ENCODE peak calls at places on chromosomes 1 and 21, in six cellular contexts. K, H, S, N, R and Z are unnamed samples.

GRCh38 chr1:192053661-192054060 is 104.6 kb upstream of the RGS18 start:
- DNase-seq in K (no peak), H (no peak), S (no peak), N (no peak), R (no peak), Z (no peak)

GRCh38 chr1:8706291-8706690 is 111.1 kb downstream of the RERE start:
- DNase-seq in K (no peak), H (no peak), S (no peak), N (no peak), R (no peak), Z (no peak)

GRCh38 chr1:39199593-39199992 is 4.9 kb upstream of the MACF1 start:
- DNase-seq in K (no peak), H (no peak), S (no peak), N (no peak), R (no peak), Z (no peak)

GRCh38 chr1:155932487-155932886 is 1.7 kb downstream of the KHDC4 start:
- DNase-seq in K (no peak), H (no peak), S (no peak), N (peak; percentile 72), R (no peak), Z (no peak)

GRCh38 chr21:32020551-32020950 is 147.7 kb downstream of the HUNK start:
- DNase-seq in K (peak; percentile 27), H (no peak), S (no peak), N (no peak), R (no peak), Z (no peak)

GRCh38 chr1:245856944-245857531 is 650.0 kb downstream of the SMYD3 start:
- DNase-seq in K (no peak), H (no peak), S (no peak), N (peak; percentile 90), R (no peak), Z (no peak)

GRCh38 chr1:65421341-65422174 is 1.1 kb downstream of the LEPR start:
- DNase-seq in K (no peak), H (no peak), S (no peak), N (no peak), R (no peak), Z (peak; percentile 14)

GRCh38 chr1:47690341-47691244 is 252.7 kb downstream of the FOXD2 start:
- DNase-seq in K (no peak), H (no peak), S (no peak), N (no peak), R (no peak), Z (no peak)

GRCh38 chr21:17650301-17650700 is 37.6 kb upstream of the BTG3 start:
- DNase-seq in K (no peak), H (no peak), S (no peak), N (no peak), R (no peak), Z (no peak)

GRCh38 chr1:89826594-89826993 is 5.8 kb downstream of the LRRC8D start:
- DNase-seq in K (no peak), H (no peak), S (no peak), N (no peak), R (no peak), Z (no peak)

GRCh38 chr1:62175568-62176179 is 19.0 kb upstream of the L1TD1 start:
- DNase-seq in K (peak; percentile 58), H (peak; percentile 70), S (no peak), N (peak; percentile 61), R (peak; percentile 10), Z (peak; percentile 40)

GRCh38 chr1:99645199-99645598 is 714 bp upstream of the PALMD start:
- DNase-seq in K (no peak), H (no peak), S (no peak), N (peak; percentile 87), R (no peak), Z (no peak)

GRCh38 chr1:156245451-156246232 is 2.2 kb downstream of the PAQR6 start:
- DNase-seq in K (no peak), H (no peak), S (peak; percentile 83), N (no peak), R (no peak), Z (peak; percentile 75)

GRCh38 chr1:206895320-206895719 is 1.9 kb upstream of the IL24 start:
- DNase-seq in K (no peak), H (no peak), S (no peak), N (no peak), R (no peak), Z (no peak)

GRCh38 chr1:209815931-209816338 is 10.0 kb upstream of the IRF6 start:
- DNase-seq in K (no peak), H (no peak), S (no peak), N (no peak), R (no peak), Z (peak; percentile 13)

GRCh38 chr1:67359592-67359991 is 51.9 kb downstream of the IL12RB2 start:
- DNase-seq in K (no peak), H (no peak), S (no peak), N (no peak), R (no peak), Z (no peak)

GRCh38 chr1:42852608-42852980 is 6.2 kb downstream of the ZNF691 start:
- DNase-seq in K (no peak), H (no peak), S (no peak), N (no peak), R (no peak), Z (no peak)

GRCh38 chr21:42306366-42307035 is 8.7 kb downstream of the TFF3 start:
- DNase-seq in K (no peak), H (no peak), S (no peak), N (no peak), R (no peak), Z (no peak)

GRCh38 chr1:67552336-67552759 is 122.1 kb upstream of the SERBP1 start:
- DNase-seq in K (no peak), H (no peak), S (peak; percentile 84), N (no peak), R (no peak), Z (no peak)

GRCh38 chr1:182229907-182230522 is 161.6 kb downstream of the GLUL start:
- DNase-seq in K (no peak), H (peak; percentile 44), S (no peak), N (no peak), R (no peak), Z (no peak)

GRCh38 chr1:168687796-168688195 is 41.2 kb downstream of the DPT start:
- DNase-seq in K (no peak), H (peak; percentile 54), S (no peak), N (no peak), R (no peak), Z (no peak)
- TF ChIP-seq CTCF in K (no peak), H (peak; percentile 37), S (no peak), N (no peak), R (no peak), Z (no peak)

DNA sequence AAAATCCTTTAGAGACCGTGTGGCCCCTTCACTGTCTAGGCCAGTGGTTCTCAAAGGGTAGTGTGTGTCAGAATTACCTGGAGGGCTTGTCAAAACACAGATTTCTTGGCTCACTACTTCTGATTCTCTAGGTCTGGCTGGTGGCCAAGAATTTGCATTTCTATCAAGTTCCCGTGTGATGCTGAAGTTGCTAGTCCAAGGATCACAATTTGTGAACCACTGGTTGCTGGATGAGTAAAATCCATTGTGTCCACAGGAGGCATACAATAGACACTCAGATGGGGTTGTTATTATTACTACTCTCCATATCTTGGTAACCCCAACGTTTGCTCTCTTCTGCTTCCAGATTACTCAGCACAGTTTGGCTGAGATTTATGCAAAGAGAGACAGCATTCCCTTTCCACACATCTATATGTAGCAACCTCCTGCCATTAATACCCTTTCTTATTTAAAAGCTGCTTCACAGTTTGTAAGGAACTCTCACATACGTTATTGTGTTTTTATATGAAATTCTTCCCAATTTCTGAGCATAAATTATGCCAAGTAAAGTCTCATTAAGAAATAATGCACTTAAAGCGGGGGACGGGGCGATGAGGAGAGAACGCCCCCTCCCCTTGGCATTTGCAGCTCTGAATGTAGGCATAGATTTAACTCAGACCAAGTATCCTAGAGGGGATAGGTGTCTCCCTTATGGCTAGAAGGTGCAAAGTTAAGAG is 720 bp upstream of the TMCC2 start:
- DNase-seq in K (no peak), H (no peak), S (no peak), N (peak; percentile 55), R (no peak), Z (no peak)
- TF ChIP-seq CTCF in K (no peak), H (no peak), S (no peak), N (no peak), R (no peak), Z (no peak)

GRCh38 chr1:63621075-63621474 is 27.9 kb downstream of the PGM1 start:
- DNase-seq in K (no peak), H (no peak), S (no peak), N (no peak), R (no peak), Z (no peak)

GRCh38 chr1:63621698-63622097 is 28.5 kb downstream of the PGM1 start:
- DNase-seq in K (no peak), H (no peak), S (peak; percentile 77), N (peak; percentile 25), R (no peak), Z (no peak)

GRCh38 chr1:63623952-63624351 is 30.7 kb downstream of the PGM1 start:
- DNase-seq in K (no peak), H (peak; percentile 87), S (no peak), N (no peak), R (no peak), Z (no peak)

GRCh38 chr1:63624911-63625310 is 31.7 kb downstream of the PGM1 start:
- DNase-seq in K (no peak), H (no peak), S (no peak), N (peak; percentile 54), R (no peak), Z (no peak)

DNA sequence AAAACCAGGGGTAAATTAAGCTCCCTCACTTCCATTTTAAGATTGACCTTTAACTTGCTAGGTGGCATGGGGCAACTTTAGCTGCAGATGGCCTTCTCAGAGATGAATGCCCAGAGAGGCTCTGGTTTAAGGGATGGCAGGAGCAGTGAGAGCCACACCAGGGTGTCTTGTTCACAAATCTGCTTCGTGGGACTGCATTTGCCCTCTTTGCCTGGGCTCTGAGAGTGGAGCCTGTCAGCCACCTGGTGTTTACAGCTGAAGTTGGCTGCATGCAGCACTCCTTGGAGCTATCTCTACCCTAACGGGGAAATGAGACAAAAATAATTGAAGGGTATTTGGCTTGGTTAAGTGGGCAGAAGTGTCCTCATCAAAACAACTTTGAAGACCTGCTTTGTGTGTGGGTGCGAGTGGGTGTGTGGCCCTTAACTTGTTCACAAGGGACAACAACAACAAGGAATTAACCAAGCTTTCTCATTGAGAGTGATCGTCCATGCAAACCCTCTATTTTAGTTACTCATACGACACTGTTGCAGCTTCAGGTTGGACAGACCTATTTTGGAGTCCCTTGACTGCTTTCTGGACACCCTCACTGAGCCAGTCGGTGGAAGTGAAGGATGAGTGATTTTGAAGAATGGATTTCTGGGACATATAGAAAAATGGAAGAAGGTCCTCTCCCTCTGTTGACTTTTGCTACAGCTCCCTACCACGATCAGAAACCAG is 29.8 kb downstream of the PGM1 start:
- DNase-seq in K (no peak), H (peak; percentile 12), S (no peak), N (no peak), R (no peak), Z (no peak)
- TF ChIP-seq CTCF in K (no peak), H (no peak), S (no peak), N (no peak), R (no peak), Z (no peak)

GRCh38 chr1:94528271-94528670 is 13.3 kb downstream of the F3 start:
- DNase-seq in K (no peak), H (peak; percentile 17), S (no peak), N (no peak), R (no peak), Z (no peak)

GRCh38 chr1:94526152-94526551 is 15.4 kb downstream of the F3 start:
- DNase-seq in K (no peak), H (no peak), S (no peak), N (no peak), R (no peak), Z (no peak)

GRCh38 chr1:94527447-94528031 is 14.0 kb downstream of the F3 start:
- DNase-seq in K (no peak), H (peak; percentile 12), S (no peak), N (peak; percentile 47), R (no peak), Z (no peak)

GRCh38 chr1:94526581-94526980 is 15.0 kb downstream of the F3 start:
- DNase-seq in K (no peak), H (no peak), S (no peak), N (no peak), R (no peak), Z (no peak)

GRCh38 chr1:94522304-94522703 is 19.3 kb downstream of the F3 start:
- DNase-seq in K (peak; percentile 21), H (peak; percentile 78), S (no peak), N (peak; percentile 85), R (no peak), Z (peak; percentile 10)
- TF ChIP-seq CTCF in K (peak; percentile 38), H (peak; percentile 79), S (peak; percentile 57), N (peak; percentile 37), R (peak; percentile 57), Z (no peak)